ENCODE peak calls at places on chromosome 3, in five cellular contexts. One of them, this sample, is unnamed. For H3K9me3, the result is how much of the 10 kb centered on the place peaks cover.

GRCh38 chr3:142595581-142595950 is 627 bp upstream of the PLS1 start:
- DNase-seq in body of pancreas: peak
- DNase-seq in ovary: no peak
- DNase-seq in sigmoid colon: no peak
- DNase-seq in gastrocnemius medialis: no peak
- DNase-seq in this sample: no peak

GRCh38 chr3:189286188-189286587 is 114.4 kb downstream of the TPRG1 start:
- DNase-seq in body of pancreas: no peak
- DNase-seq in ovary: no peak
- DNase-seq in sigmoid colon: no peak
- DNase-seq in gastrocnemius medialis: no peak
- DNase-seq in this sample: no peak

GRCh38 chr3:139122221-139122581 is 77.5 kb upstream of the PRR23C start:
- DNase-seq in body of pancreas: no peak
- DNase-seq in ovary: peak
- DNase-seq in sigmoid colon: no peak
- DNase-seq in gastrocnemius medialis: no peak
- DNase-seq in this sample: peak

GRCh38 chr3:130392266-130392665 is 46.8 kb downstream of the COL6A5 start:
- DNase-seq in body of pancreas: no peak
- DNase-seq in ovary: no peak
- DNase-seq in sigmoid colon: no peak
- DNase-seq in gastrocnemius medialis: no peak
- DNase-seq in this sample: no peak

GRCh38 chr3:179227349-179227748 is 23.6 kb downstream of the KCNMB3 start:
- DNase-seq in body of pancreas: no peak
- DNase-seq in ovary: no peak
- DNase-seq in sigmoid colon: no peak
- DNase-seq in gastrocnemius medialis: no peak
- DNase-seq in this sample: no peak

GRCh38 chr3:104133004-104133403 is 1233.7 kb upstream of the ALCAM start:
- DNase-seq in body of pancreas: no peak
- DNase-seq in ovary: no peak
- DNase-seq in sigmoid colon: no peak
- DNase-seq in gastrocnemius medialis: no peak
- DNase-seq in this sample: no peak

GRCh38 chr3:60812544-60812943 is 438.7 kb downstream of the FHIT start:
- DNase-seq in body of pancreas: no peak
- DNase-seq in ovary: no peak
- DNase-seq in sigmoid colon: no peak
- DNase-seq in gastrocnemius medialis: no peak
- DNase-seq in this sample: no peak

GRCh38 chr3:71581981-71582611 is 1.4 kb downstream of the FOXP1 start:
- DNase-seq in body of pancreas: peak
- DNase-seq in ovary: peak
- DNase-seq in sigmoid colon: peak
- DNase-seq in gastrocnemius medialis: peak
- DNase-seq in this sample: peak

GRCh38 chr3:143433787-143434378 is 314.3 kb downstream of the CHST2 start:
- DNase-seq in body of pancreas: no peak
- DNase-seq in ovary: no peak
- DNase-seq in sigmoid colon: no peak
- DNase-seq in gastrocnemius medialis: no peak
- DNase-seq in this sample: no peak

GRCh38 chr3:157174265-157174615 is 14.3 kb upstream of the CCNL1 start:
- DNase-seq in body of pancreas: peak
- DNase-seq in ovary: peak
- DNase-seq in sigmoid colon: peak
- DNase-seq in gastrocnemius medialis: no peak
- DNase-seq in this sample: peak

GRCh38 chr3:113136529-113136928 is 74.8 kb upstream of the BOC start:
- DNase-seq in body of pancreas: no peak
- DNase-seq in ovary: no peak
- DNase-seq in sigmoid colon: no peak
- DNase-seq in gastrocnemius medialis: no peak
- DNase-seq in this sample: no peak

GRCh38 chr3:143847787-143848631 is at the start of gene SLC9A9:
- DNase-seq in body of pancreas: no peak
- DNase-seq in ovary: no peak
- DNase-seq in sigmoid colon: no peak
- DNase-seq in gastrocnemius medialis: peak
- DNase-seq in this sample: no peak

GRCh38 chr3:96294143-96294542 is 520.3 kb upstream of the EPHA6 start:
- DNase-seq in body of pancreas: no peak
- DNase-seq in ovary: no peak
- DNase-seq in sigmoid colon: no peak
- DNase-seq in gastrocnemius medialis: no peak
- DNase-seq in this sample: no peak

GRCh38 chr3:108125550-108126071 is 34.8 kb upstream of the CD47 start:
- DNase-seq in body of pancreas: no peak
- DNase-seq in ovary: no peak
- DNase-seq in sigmoid colon: no peak
- DNase-seq in gastrocnemius medialis: no peak
- DNase-seq in this sample: no peak

GRCh38 chr3:186642014-186642413 is 1.8 kb downstream of the FETUB start:
- DNase-seq in body of pancreas: no peak
- DNase-seq in ovary: no peak
- DNase-seq in sigmoid colon: no peak
- DNase-seq in gastrocnemius medialis: no peak
- DNase-seq in this sample: no peak

GRCh38 chr3:141491081-141491480 is 4.3 kb downstream of the RASA2 start:
- DNase-seq in body of pancreas: no peak
- DNase-seq in ovary: no peak
- DNase-seq in sigmoid colon: no peak
- DNase-seq in gastrocnemius medialis: no peak
- DNase-seq in this sample: no peak

GRCh38 chr3:126105691-126106187 is 21.8 kb upstream of the SLC41A3 start:
- DNase-seq in body of pancreas: no peak
- DNase-seq in ovary: peak
- DNase-seq in sigmoid colon: peak
- DNase-seq in gastrocnemius medialis: no peak
- DNase-seq in this sample: no peak

GRCh38 chr3:197542741-197543454 is 12.9 kb downstream of the BDH1 start:
- DNase-seq in body of pancreas: no peak
- DNase-seq in ovary: no peak
- DNase-seq in sigmoid colon: peak
- DNase-seq in gastrocnemius medialis: no peak
- DNase-seq in this sample: no peak

GRCh38 chr3:29486087-29486486 is 205.2 kb downstream of the RBMS3 start:
- DNase-seq in body of pancreas: no peak
- DNase-seq in ovary: no peak
- DNase-seq in sigmoid colon: no peak
- DNase-seq in gastrocnemius medialis: no peak
- DNase-seq in this sample: no peak

GRCh38 chr3:79651536-79652065 is 116.2 kb downstream of the ROBO1 start:
- DNase-seq in body of pancreas: no peak
- DNase-seq in ovary: no peak
- DNase-seq in sigmoid colon: no peak
- DNase-seq in gastrocnemius medialis: no peak
- DNase-seq in this sample: no peak

GRCh38 chr3:182182531-182182968 is 470.8 kb downstream of the SOX2 start:
- DNase-seq in body of pancreas: no peak
- DNase-seq in ovary: no peak
- DNase-seq in sigmoid colon: no peak
- DNase-seq in gastrocnemius medialis: no peak
- DNase-seq in this sample: no peak

GRCh38 chr3:133527306-133527705 is 46.2 kb upstream of the CDV3 start:
- DNase-seq in body of pancreas: no peak
- DNase-seq in ovary: no peak
- DNase-seq in sigmoid colon: no peak
- DNase-seq in gastrocnemius medialis: no peak
- DNase-seq in this sample: no peak

GRCh38 chr3:188469228-188469885 is 315.4 kb downstream of the LPP start:
- DNase-seq in body of pancreas: no peak
- DNase-seq in ovary: no peak
- DNase-seq in sigmoid colon: no peak
- DNase-seq in gastrocnemius medialis: peak
- DNase-seq in this sample: peak

DNA sequence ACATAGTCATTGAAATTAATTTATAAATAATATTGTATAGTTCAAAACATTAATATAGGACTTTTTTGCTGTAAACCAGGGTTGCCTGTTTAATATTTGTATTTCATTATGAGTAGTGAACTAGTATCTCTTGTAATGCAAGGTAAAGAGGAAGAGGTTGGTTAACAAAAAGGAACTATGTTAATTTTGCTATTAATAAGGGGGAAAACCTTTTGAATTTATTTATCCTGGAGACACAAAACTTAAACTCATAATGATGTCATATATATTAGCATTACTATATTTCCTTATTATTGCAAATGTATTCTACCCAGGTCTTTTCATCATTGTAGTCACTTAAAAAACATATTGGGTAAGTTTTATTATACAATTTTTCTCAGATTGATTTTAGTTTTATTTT is 94.5 kb downstream of the CHL1 start:
- DNase-seq in body of pancreas: no peak
- DNase-seq in ovary: no peak
- DNase-seq in sigmoid colon: no peak
- DNase-seq in gastrocnemius medialis: no peak
- DNase-seq in this sample: no peak
- H3K9me3 ChIP-seq in body of pancreas: under half
- H3K9me3 ChIP-seq in ovary: under half
- H3K9me3 ChIP-seq in sigmoid colon: under half
- H3K9me3 ChIP-seq in gastrocnemius medialis: under half
- H3K9me3 ChIP-seq in this sample: under half

DNA sequence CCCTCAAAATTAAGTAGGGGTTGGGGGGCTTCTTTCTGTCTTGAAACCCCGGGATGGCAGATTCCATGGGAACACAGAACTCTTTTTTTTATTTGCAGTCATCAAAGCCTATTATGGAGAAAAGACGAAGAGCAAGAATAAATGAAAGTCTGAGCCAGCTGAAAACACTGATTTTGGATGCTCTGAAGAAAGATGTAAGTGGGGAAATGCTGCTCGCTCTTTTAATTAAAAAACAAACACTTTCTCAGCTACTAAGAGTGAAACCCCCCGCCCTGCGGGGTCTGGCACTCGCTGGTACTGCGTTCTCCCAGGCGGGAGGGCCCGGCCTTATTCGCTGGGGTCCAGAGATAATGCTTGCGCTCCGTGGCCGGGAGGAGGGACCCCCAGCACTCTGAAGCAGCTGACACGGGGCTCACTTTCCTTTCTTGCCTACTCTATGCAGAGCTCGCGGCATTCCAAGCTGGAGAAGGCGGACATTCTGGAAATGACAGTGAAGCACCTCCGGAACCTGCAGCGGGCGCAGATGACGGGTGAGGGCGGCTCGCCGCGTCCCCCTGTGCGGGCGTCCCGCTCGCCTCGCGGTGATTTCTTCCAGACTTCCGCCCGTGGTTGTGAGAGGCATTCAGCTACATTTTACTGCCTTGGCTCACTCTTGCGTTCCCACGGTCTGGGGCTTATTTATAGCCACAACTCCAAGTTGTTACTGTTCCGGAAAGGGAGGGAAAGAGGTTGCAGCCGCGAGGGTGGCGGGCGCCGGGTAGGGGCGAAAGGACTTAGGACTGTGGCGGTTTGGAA is 768 bp downstream of the HES1 start:
- DNase-seq in body of pancreas: peak
- DNase-seq in ovary: peak
- DNase-seq in sigmoid colon: peak
- DNase-seq in gastrocnemius medialis: peak
- DNase-seq in this sample: peak
- TF ChIP-seq POLR2A in body of pancreas: no peak
- TF ChIP-seq POLR2A in ovary: peak
- TF ChIP-seq POLR2A in sigmoid colon: no peak
- TF ChIP-seq POLR2A in gastrocnemius medialis: no peak
- TF ChIP-seq POLR2A in this sample: no peak

GRCh38 chr3:183489455-183490210 is 61.2 kb upstream of the MCF2L2 start:
- DNase-seq in body of pancreas: no peak
- DNase-seq in ovary: no peak
- DNase-seq in sigmoid colon: no peak
- DNase-seq in gastrocnemius medialis: no peak
- DNase-seq in this sample: no peak
- TF ChIP-seq CTCF in body of pancreas: no peak
- TF ChIP-seq CTCF in ovary: no peak
- TF ChIP-seq CTCF in sigmoid colon: no peak
- TF ChIP-seq CTCF in gastrocnemius medialis: no peak
- TF ChIP-seq CTCF in this sample: no peak

GRCh38 chr3:88075061-88075460 is 16.0 kb downstream of the ZNF654 start:
- DNase-seq in body of pancreas: no peak
- DNase-seq in ovary: no peak
- DNase-seq in sigmoid colon: no peak
- DNase-seq in gastrocnemius medialis: no peak
- DNase-seq in this sample: no peak
- H3K9me3 ChIP-seq in body of pancreas: under half
- H3K9me3 ChIP-seq in ovary: under half
- H3K9me3 ChIP-seq in sigmoid colon: under half
- H3K9me3 ChIP-seq in gastrocnemius medialis: under half
- H3K9me3 ChIP-seq in this sample: under half

GRCh38 chr3:160754855-160755747 is 930 bp upstream of the PPM1L start:
- DNase-seq in body of pancreas: peak
- DNase-seq in ovary: peak
- DNase-seq in sigmoid colon: peak
- DNase-seq in gastrocnemius medialis: peak
- DNase-seq in this sample: peak
- TF ChIP-seq POLR2A in body of pancreas: peak
- TF ChIP-seq POLR2A in ovary: peak
- TF ChIP-seq POLR2A in sigmoid colon: peak
- TF ChIP-seq POLR2A in gastrocnemius medialis: peak
- TF ChIP-seq POLR2A in this sample: peak

GRCh38 chr3:42660898-42661297 is 7.4 kb downstream of the ZBTB47 start:
- DNase-seq in body of pancreas: no peak
- DNase-seq in ovary: no peak
- DNase-seq in sigmoid colon: no peak
- DNase-seq in gastrocnemius medialis: no peak
- DNase-seq in this sample: no peak
- TF ChIP-seq CTCF in body of pancreas: no peak
- TF ChIP-seq CTCF in ovary: no peak
- TF ChIP-seq CTCF in sigmoid colon: no peak
- TF ChIP-seq CTCF in gastrocnemius medialis: no peak
- TF ChIP-seq CTCF in this sample: no peak

GRCh38 chr3:46764206-46764605 is 46.5 kb upstream of the PRSS50 start:
- DNase-seq in body of pancreas: no peak
- DNase-seq in ovary: no peak
- DNase-seq in sigmoid colon: no peak
- DNase-seq in gastrocnemius medialis: no peak
- DNase-seq in this sample: no peak

GRCh38 chr3:46763178-46763577 is 45.5 kb upstream of the PRSS50 start:
- DNase-seq in body of pancreas: no peak
- DNase-seq in ovary: no peak
- DNase-seq in sigmoid colon: no peak
- DNase-seq in gastrocnemius medialis: no peak
- DNase-seq in this sample: no peak

GRCh38 chr3:46768061-46768460 is 50.4 kb upstream of the PRSS50 start:
- DNase-seq in body of pancreas: no peak
- DNase-seq in ovary: no peak
- DNase-seq in sigmoid colon: no peak
- DNase-seq in gastrocnemius medialis: no peak
- DNase-seq in this sample: no peak
- H3K9me3 ChIP-seq in body of pancreas: under half
- H3K9me3 ChIP-seq in ovary: under half
- H3K9me3 ChIP-seq in sigmoid colon: under half
- H3K9me3 ChIP-seq in gastrocnemius medialis: under half
- H3K9me3 ChIP-seq in this sample: under half

GRCh38 chr3:45145681-45146614 is at the start of gene CDCP1:
- DNase-seq in body of pancreas: peak
- DNase-seq in ovary: no peak
- DNase-seq in sigmoid colon: no peak
- DNase-seq in gastrocnemius medialis: no peak
- DNase-seq in this sample: no peak
- TF ChIP-seq POLR2A in body of pancreas: peak
- TF ChIP-seq POLR2A in ovary: no peak
- TF ChIP-seq POLR2A in sigmoid colon: no peak
- TF ChIP-seq POLR2A in gastrocnemius medialis: no peak
- TF ChIP-seq POLR2A in this sample: no peak

This sample was measured in uterus.